ENCODE peak calls at places on chromosomes 16 and 17, in eight cellular contexts. L is iris pigment epithelial cell; V is T-helper 9 cell; W is OCI-M1; D is activated T-helper 1 cell treated with anti-CD3 and anti-CD28 coated beads, Interleukin-12 subunit alpha, Interleukin-12 subunit beta, Interleukin-2, Interleukin-4 antibody, amounts not matched to agents 30 ng/mL and 10 ng/mL and 1 ng/mL, durations not matched to agents 14 hours and 24 hours and 36 hours; P is NCI-H1105 treated with DMSO at 0.1 percent for 48 hours; M is pancreas; B is EL. X is an unnamed sample.

GRCh38 chr16:72856797-72857196 is 191.1 kb downstream of the ZFHX3 start:
- DNase-seq in L (peak), V (no peak), W (no peak), D (no peak), P (no peak), M (no peak), B (peak), X (no peak)

GRCh38 chr17:27323538-27324212 is 29.8 kb downstream of the WSB1 start:
- DNase-seq in L (peak), V (no peak), W (no peak), D (no peak), P (no peak), M (no peak), B (peak), X (peak)

GRCh38 chr17:48632579-48633265 is 6.6 kb upstream of the HOXB9 start:
- DNase-seq in L (no peak), V (no peak), W (no peak), D (no peak), P (no peak), M (no peak), B (no peak), X (peak)

GRCh38 chr16:88059701-88060386 is 108.6 kb downstream of the BANP start:
- DNase-seq in L (no peak), V (no peak), W (no peak), D (no peak), P (no peak), M (no peak), B (no peak), X (peak)

GRCh38 chr17:81153340-81153803 is 11.9 kb upstream of the PVALEF start:
- DNase-seq in L (peak), V (no peak), W (no peak), D (no peak), P (no peak), M (no peak), B (peak), X (no peak)

GRCh38 chr16:50244504-50245416 is 21.6 kb upstream of the ADCY7 start:
- DNase-seq in L (no peak), V (no peak), W (no peak), D (no peak), P (no peak), M (no peak), B (no peak), X (peak)

GRCh38 chr16:86510465-86511261 is at the start of gene FOXF1:
- DNase-seq in L (peak), V (no peak), W (no peak), D (no peak), P (no peak), M (no peak), B (peak), X (no peak)

GRCh38 chr17:28151001-28151400 is 108.5 kb downstream of the NLK start:
- DNase-seq in L (no peak), V (no peak), W (no peak), D (no peak), P (peak), M (no peak), B (no peak), X (no peak)

GRCh38 chr17:19409509-19409908 is 1.5 kb upstream of the RNF112 start:
- DNase-seq in L (peak), V (no peak), W (no peak), D (no peak), P (no peak), M (no peak), B (peak), X (no peak)

GRCh38 chr16:23557779-23558330 is 328 bp downstream of the UBFD1 start:
- DNase-seq in L (peak), V (no peak), W (peak), D (peak), P (no peak), M (no peak), B (peak), X (peak)

GRCh38 chr16:22190169-22191088 is 15.6 kb upstream of the EEF2K start:
- DNase-seq in L (peak), V (peak), W (peak), D (peak), P (peak), M (peak), B (peak), X (peak)

GRCh38 chr17:50111687-50112655 is 16.8 kb downstream of the PDK2 start:
- DNase-seq in L (no peak), V (no peak), W (no peak), D (no peak), P (no peak), M (peak), B (no peak), X (peak)

GRCh38 chr17:55769625-55770000 is 18.8 kb downstream of the PCTP start:
- DNase-seq in L (peak), V (no peak), W (peak), D (no peak), P (no peak), M (no peak), B (peak), X (no peak)

GRCh38 chr16:89484923-89485679 is 5.3 kb downstream of the ANKRD11 start:
- DNase-seq in L (no peak), V (no peak), W (no peak), D (no peak), P (no peak), M (no peak), B (no peak), X (no peak)

GRCh38 chr17:16342979-16343378 is 10.3 kb downstream of the CENPV start:
- DNase-seq in L (peak), V (no peak), W (no peak), D (no peak), P (no peak), M (no peak), B (peak), X (no peak)

GRCh38 chr16:69520800-69521602 is 44.8 kb upstream of the NFAT5 start:
- DNase-seq in L (no peak), V (no peak), W (peak), D (no peak), P (no peak), M (no peak), B (no peak), X (no peak)

GRCh38 chr17:12637745-12638651 is 27.7 kb upstream of the MYOCD start:
- DNase-seq in L (no peak), V (no peak), W (no peak), D (no peak), P (no peak), M (no peak), B (no peak), X (peak)

GRCh38 chr16:11370084-11370931 is 25.0 kb downstream of the RMI2 start:
- DNase-seq in L (peak), V (no peak), W (peak), D (no peak), P (no peak), M (no peak), B (no peak), X (peak)

GRCh38 chr17:1999557-2000251 is 25.4 kb downstream of the RTN4RL1 start:
- DNase-seq in L (no peak), V (no peak), W (no peak), D (no peak), P (no peak), M (peak), B (peak), X (peak)

GRCh38 chr16:78503501-78504110 is 404.2 kb downstream of the WWOX start:
- DNase-seq in L (peak), V (peak), W (peak), D (peak), P (peak), M (peak), B (peak), X (no peak)

GRCh38 chr16:77457046-77457445 is 22.2 kb upstream of the ADAMTS18 start:
- DNase-seq in L (no peak), V (no peak), W (no peak), D (no peak), P (no peak), M (no peak), B (no peak), X (no peak)

GRCh38 chr17:80084773-80085172 is 16.6 kb upstream of the GAA start:
- DNase-seq in L (no peak), V (no peak), W (no peak), D (no peak), P (no peak), M (no peak), B (no peak), X (no peak)

GRCh38 chr16:77761204-77761603 is 27.2 kb upstream of the VAT1L start:
- DNase-seq in L (no peak), V (no peak), W (no peak), D (no peak), P (no peak), M (no peak), B (no peak), X (no peak)

GRCh38 chr16:72042157-72042660 is 12.1 kb upstream of the HP start:
- DNase-seq in L (no peak), V (no peak), W (no peak), D (no peak), P (no peak), M (peak), B (no peak), X (no peak)

GRCh38 chr17:1709971-1710806 is at the start of gene TLCD2:
- DNase-seq in L (peak), V (no peak), W (peak), D (no peak), P (no peak), M (peak), B (peak), X (peak)

GRCh38 chr16:88856122-88856827 is 472 bp downstream of the GALNS start:
- DNase-seq in L (no peak), V (peak), W (no peak), D (no peak), P (no peak), M (peak), B (no peak), X (no peak)

GRCh38 chr16:1765826-1766225 is 5.5 kb downstream of the NME3 start:
- DNase-seq in L (no peak), V (no peak), W (no peak), D (no peak), P (no peak), M (no peak), B (no peak), X (no peak)

GRCh38 chr16:8725513-8726178 is 51.2 kb downstream of the ABAT start:
- DNase-seq in L (no peak), V (no peak), W (no peak), D (no peak), P (no peak), M (no peak), B (no peak), X (no peak)